ENCODE peak calls at places on chromosome 2, in six cellular contexts. One of them, this sample, is unnamed.

GRCh38 chr2:72738096-72738495 is 87.7 kb downstream of the EXOC6B start:
- DNase-seq in IMR-90: peak
- DNase-seq in epithelial cell of esophagus: peak
- DNase-seq in glutamatergic neuron: no peak
- DNase-seq in cardiac fibroblast: no peak
- DNase-seq in Peyer's patch: no peak
- DNase-seq in this sample: no peak

GRCh38 chr2:222688912-222689311 is 17.5 kb downstream of the MOGAT1 start:
- DNase-seq in IMR-90: no peak
- DNase-seq in epithelial cell of esophagus: no peak
- DNase-seq in glutamatergic neuron: no peak
- DNase-seq in cardiac fibroblast: peak
- DNase-seq in Peyer's patch: no peak
- DNase-seq in this sample: no peak

GRCh38 chr2:132814651-132815050 is 144.6 kb upstream of the LYPD1 start:
- DNase-seq in IMR-90: no peak
- DNase-seq in epithelial cell of esophagus: no peak
- DNase-seq in glutamatergic neuron: no peak
- DNase-seq in cardiac fibroblast: no peak
- DNase-seq in Peyer's patch: no peak
- DNase-seq in this sample: no peak

GRCh38 chr2:173652731-173653426 is 298.2 kb downstream of the CDCA7 start:
- DNase-seq in IMR-90: peak
- DNase-seq in epithelial cell of esophagus: peak
- DNase-seq in glutamatergic neuron: no peak
- DNase-seq in cardiac fibroblast: peak
- DNase-seq in Peyer's patch: no peak
- DNase-seq in this sample: no peak

GRCh38 chr2:169819106-169819505 is 5.6 kb downstream of the METTL5 start:
- DNase-seq in IMR-90: peak
- DNase-seq in epithelial cell of esophagus: peak
- DNase-seq in glutamatergic neuron: no peak
- DNase-seq in cardiac fibroblast: peak
- DNase-seq in Peyer's patch: no peak
- DNase-seq in this sample: no peak

GRCh38 chr2:23600336-23600735 is 215.4 kb downstream of the KLHL29 start:
- DNase-seq in IMR-90: no peak
- DNase-seq in epithelial cell of esophagus: no peak
- DNase-seq in glutamatergic neuron: no peak
- DNase-seq in cardiac fibroblast: no peak
- DNase-seq in Peyer's patch: no peak
- DNase-seq in this sample: no peak

GRCh38 chr2:110095994-110096633 is 19.5 kb downstream of the MALL start:
- DNase-seq in IMR-90: no peak
- DNase-seq in epithelial cell of esophagus: no peak
- DNase-seq in glutamatergic neuron: no peak
- DNase-seq in cardiac fibroblast: no peak
- DNase-seq in Peyer's patch: no peak
- DNase-seq in this sample: no peak

GRCh38 chr2:144460981-144461766 is 58.7 kb downstream of the ZEB2 start:
- DNase-seq in IMR-90: peak
- DNase-seq in epithelial cell of esophagus: no peak
- DNase-seq in glutamatergic neuron: no peak
- DNase-seq in cardiac fibroblast: peak
- DNase-seq in Peyer's patch: no peak
- DNase-seq in this sample: no peak

GRCh38 chr2:66673286-66673685 is 238.4 kb downstream of the MEIS1 start:
- DNase-seq in IMR-90: no peak
- DNase-seq in epithelial cell of esophagus: no peak
- DNase-seq in glutamatergic neuron: no peak
- DNase-seq in cardiac fibroblast: no peak
- DNase-seq in Peyer's patch: no peak
- DNase-seq in this sample: no peak

GRCh38 chr2:224062481-224063307 is 23.6 kb upstream of the SERPINE2 start:
- DNase-seq in IMR-90: no peak
- DNase-seq in epithelial cell of esophagus: no peak
- DNase-seq in glutamatergic neuron: no peak
- DNase-seq in cardiac fibroblast: no peak
- DNase-seq in Peyer's patch: no peak
- DNase-seq in this sample: no peak

GRCh38 chr2:191878576-191879298 is 31.8 kb upstream of the CAVIN2 start:
- DNase-seq in IMR-90: peak
- DNase-seq in epithelial cell of esophagus: peak
- DNase-seq in glutamatergic neuron: no peak
- DNase-seq in cardiac fibroblast: peak
- DNase-seq in Peyer's patch: no peak
- DNase-seq in this sample: no peak

GRCh38 chr2:126383800-126384199 is 272.2 kb upstream of the GYPC start:
- DNase-seq in IMR-90: no peak
- DNase-seq in epithelial cell of esophagus: no peak
- DNase-seq in glutamatergic neuron: no peak
- DNase-seq in cardiac fibroblast: no peak
- DNase-seq in Peyer's patch: no peak
- DNase-seq in this sample: no peak

GRCh38 chr2:126372406-126372805 is 283.6 kb upstream of the GYPC start:
- DNase-seq in IMR-90: no peak
- DNase-seq in epithelial cell of esophagus: no peak
- DNase-seq in glutamatergic neuron: no peak
- DNase-seq in cardiac fibroblast: no peak
- DNase-seq in Peyer's patch: no peak
- DNase-seq in this sample: no peak

GRCh38 chr2:126381081-126381480 is 274.9 kb upstream of the GYPC start:
- DNase-seq in IMR-90: no peak
- DNase-seq in epithelial cell of esophagus: no peak
- DNase-seq in glutamatergic neuron: no peak
- DNase-seq in cardiac fibroblast: no peak
- DNase-seq in Peyer's patch: no peak
- DNase-seq in this sample: no peak

DNA sequence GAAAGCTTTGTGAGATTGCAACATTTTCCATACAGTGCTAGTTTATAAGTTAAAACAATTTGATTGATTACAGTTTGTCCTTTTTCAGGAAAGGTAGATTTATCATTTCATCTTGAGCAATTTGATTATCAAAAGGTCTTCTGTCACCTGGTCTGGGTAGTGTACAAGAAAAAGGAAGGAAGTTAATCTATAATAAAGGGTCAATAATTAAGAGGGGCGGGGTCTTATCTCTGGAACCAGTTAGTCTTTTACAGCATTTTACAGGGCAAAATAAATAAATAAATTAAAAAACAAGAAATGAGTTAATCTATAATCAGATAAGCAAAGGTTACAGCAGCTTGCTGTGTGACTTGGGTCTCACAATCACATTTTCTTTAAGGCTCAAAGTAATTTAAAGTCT is 277.8 kb upstream of the GYPC start:
- DNase-seq in IMR-90: no peak
- DNase-seq in epithelial cell of esophagus: no peak
- DNase-seq in glutamatergic neuron: no peak
- DNase-seq in cardiac fibroblast: no peak
- DNase-seq in Peyer's patch: no peak
- DNase-seq in this sample: no peak
- TF ChIP-seq CTCF in IMR-90: no peak
- TF ChIP-seq CTCF in epithelial cell of esophagus: no peak
- TF ChIP-seq CTCF in glutamatergic neuron: no peak
- TF ChIP-seq CTCF in cardiac fibroblast: no peak
- TF ChIP-seq CTCF in Peyer's patch: no peak
- TF ChIP-seq CTCF in this sample: no peak

DNA sequence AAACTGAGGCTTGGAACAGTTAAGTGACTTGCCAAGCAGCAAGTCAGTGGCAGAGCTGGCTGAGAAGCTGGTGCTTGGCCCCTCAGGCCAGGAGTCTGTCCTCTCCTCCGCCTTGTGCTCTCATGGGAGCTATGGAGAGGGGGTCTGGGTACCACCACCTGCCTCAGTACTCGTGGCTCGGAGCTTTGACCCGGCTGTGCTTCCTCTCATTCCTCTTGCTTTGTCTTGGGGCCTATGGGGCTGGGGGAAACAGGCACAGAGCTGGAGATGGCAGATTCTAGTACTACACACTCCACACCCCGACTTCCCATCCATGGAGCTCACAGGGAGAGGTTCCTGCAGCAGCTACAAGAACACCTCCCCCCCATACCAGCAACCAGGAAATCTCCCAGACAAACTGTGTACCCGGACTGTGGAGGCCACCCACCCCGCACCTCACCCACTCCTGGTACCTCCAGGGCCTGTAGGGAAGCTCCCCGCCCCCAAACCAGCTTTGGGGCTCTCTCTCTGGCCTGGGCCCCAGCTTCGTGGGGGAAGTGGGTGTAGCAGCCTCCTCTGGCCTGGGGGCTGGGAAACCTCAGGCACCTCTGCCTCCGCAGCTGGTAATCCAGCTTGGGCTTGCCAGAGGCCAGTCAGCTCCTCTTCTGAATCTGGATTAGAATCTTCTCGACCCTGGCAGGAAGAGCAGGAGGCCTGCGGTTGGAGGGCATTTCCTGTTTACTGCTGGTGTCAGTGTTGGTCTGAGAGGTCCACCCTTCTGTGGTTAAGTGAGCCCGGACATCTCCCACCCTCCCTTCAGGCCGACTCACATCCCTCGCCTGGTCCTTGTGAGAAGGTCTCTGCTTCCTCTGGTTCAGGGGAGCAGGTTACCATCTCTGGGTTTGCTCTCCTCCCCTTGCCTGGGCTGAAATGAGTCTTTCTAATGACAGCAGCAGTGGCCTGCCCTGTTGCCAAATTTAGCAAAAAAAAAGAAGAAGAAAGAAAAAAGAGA is 22.3 kb upstream of the RHOB start:
- DNase-seq in IMR-90: peak
- DNase-seq in epithelial cell of esophagus: peak
- DNase-seq in glutamatergic neuron: no peak
- DNase-seq in cardiac fibroblast: peak
- DNase-seq in Peyer's patch: peak
- DNase-seq in this sample: peak
- TF ChIP-seq CTCF in IMR-90: no peak
- TF ChIP-seq CTCF in epithelial cell of esophagus: no peak
- TF ChIP-seq CTCF in glutamatergic neuron: no peak
- TF ChIP-seq CTCF in cardiac fibroblast: no peak
- TF ChIP-seq CTCF in Peyer's patch: no peak
- TF ChIP-seq CTCF in this sample: no peak

DNA sequence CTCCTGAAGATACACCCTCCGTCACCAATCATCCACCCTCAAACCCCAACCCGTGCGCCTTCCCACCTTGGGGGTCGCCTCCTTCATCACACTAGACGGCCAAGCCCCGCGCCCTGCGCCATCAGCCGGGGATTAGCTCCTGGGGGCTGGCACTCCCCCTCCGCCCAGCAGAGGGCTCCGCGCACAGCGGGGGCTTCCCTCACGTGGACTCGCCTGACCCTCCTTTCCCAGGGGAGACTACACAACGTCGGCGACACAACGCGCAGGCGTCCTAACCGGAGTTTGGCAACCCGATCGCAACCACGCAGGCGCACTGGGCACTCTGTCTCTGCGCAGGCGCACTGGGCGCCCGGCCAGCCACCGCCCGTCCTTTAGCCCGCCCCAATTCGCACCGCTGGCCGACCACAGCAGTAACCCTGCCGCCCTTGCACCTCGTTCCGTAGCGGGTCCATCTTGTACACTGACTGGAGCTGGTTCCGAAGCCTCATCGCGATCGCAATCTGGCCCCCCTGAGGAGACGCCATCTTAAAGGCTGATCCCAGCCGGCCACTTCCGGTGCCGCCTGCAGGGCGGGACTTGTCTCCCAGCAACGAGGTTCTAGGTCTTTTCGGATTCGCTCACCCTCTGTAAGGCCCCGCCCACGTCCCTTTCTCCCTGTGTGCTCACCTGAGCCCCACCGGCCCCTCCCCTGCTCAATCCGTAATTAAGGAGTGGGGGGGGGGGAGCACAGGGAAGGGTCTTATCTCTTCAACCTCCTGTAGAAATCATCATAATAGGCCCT is at the start of gene PCGF1:
- DNase-seq in IMR-90: peak
- DNase-seq in epithelial cell of esophagus: peak
- DNase-seq in glutamatergic neuron: peak
- DNase-seq in cardiac fibroblast: peak
- DNase-seq in Peyer's patch: peak
- DNase-seq in this sample: peak
- TF ChIP-seq CTCF in IMR-90: peak
- TF ChIP-seq CTCF in epithelial cell of esophagus: no peak
- TF ChIP-seq CTCF in glutamatergic neuron: peak
- TF ChIP-seq CTCF in cardiac fibroblast: peak
- TF ChIP-seq CTCF in Peyer's patch: peak
- TF ChIP-seq CTCF in this sample: no peak

DNA sequence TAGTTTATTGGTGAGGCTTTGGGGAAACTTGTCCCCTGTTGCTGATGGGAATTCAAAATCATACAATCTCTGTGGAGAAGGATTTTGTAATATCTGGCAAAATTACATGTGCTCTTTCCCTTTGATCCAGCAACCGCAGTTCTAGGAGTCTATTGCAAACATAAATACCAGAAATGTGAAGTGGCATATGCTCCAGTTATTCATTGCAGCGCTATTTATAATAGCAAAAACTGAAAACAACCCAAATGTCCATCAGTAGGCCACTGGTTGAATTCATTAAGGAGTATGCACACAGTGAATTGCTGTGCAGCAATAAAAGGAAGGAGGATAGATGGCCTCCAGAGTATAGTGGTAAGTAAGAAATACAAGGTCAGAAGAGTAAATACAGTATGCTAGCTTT is 76.5 kb downstream of the HNRNPLL start:
- DNase-seq in IMR-90: peak
- DNase-seq in epithelial cell of esophagus: no peak
- DNase-seq in glutamatergic neuron: no peak
- DNase-seq in cardiac fibroblast: peak
- DNase-seq in Peyer's patch: no peak
- DNase-seq in this sample: no peak
- TF ChIP-seq CTCF in IMR-90: no peak
- TF ChIP-seq CTCF in epithelial cell of esophagus: no peak
- TF ChIP-seq CTCF in glutamatergic neuron: no peak
- TF ChIP-seq CTCF in cardiac fibroblast: no peak
- TF ChIP-seq CTCF in Peyer's patch: no peak
- TF ChIP-seq CTCF in this sample: no peak

GRCh38 chr2:112812318-112813042 is 24.1 kb downstream of the IL1B start:
- DNase-seq in IMR-90: peak
- DNase-seq in epithelial cell of esophagus: peak
- DNase-seq in glutamatergic neuron: no peak
- DNase-seq in cardiac fibroblast: peak
- DNase-seq in Peyer's patch: no peak
- DNase-seq in this sample: no peak

GRCh38 chr2:112817082-112817481 is 19.5 kb downstream of the IL1B start:
- DNase-seq in IMR-90: no peak
- DNase-seq in epithelial cell of esophagus: no peak
- DNase-seq in glutamatergic neuron: no peak
- DNase-seq in cardiac fibroblast: no peak
- DNase-seq in Peyer's patch: no peak
- DNase-seq in this sample: no peak

GRCh38 chr2:112813043-112813966 is 23.3 kb downstream of the IL1B start:
- DNase-seq in IMR-90: no peak
- DNase-seq in epithelial cell of esophagus: no peak
- DNase-seq in glutamatergic neuron: no peak
- DNase-seq in cardiac fibroblast: peak
- DNase-seq in Peyer's patch: no peak
- DNase-seq in this sample: no peak

GRCh38 chr2:112811841-112812306 is 24.7 kb downstream of the IL1B start:
- DNase-seq in IMR-90: peak
- DNase-seq in epithelial cell of esophagus: peak
- DNase-seq in glutamatergic neuron: no peak
- DNase-seq in cardiac fibroblast: peak
- DNase-seq in Peyer's patch: no peak
- DNase-seq in this sample: no peak

GRCh38 chr2:112814278-112814677 is 22.3 kb downstream of the IL1B start:
- DNase-seq in IMR-90: peak
- DNase-seq in epithelial cell of esophagus: peak
- DNase-seq in glutamatergic neuron: no peak
- DNase-seq in cardiac fibroblast: peak
- DNase-seq in Peyer's patch: no peak
- DNase-seq in this sample: no peak
- TF ChIP-seq CTCF in IMR-90: no peak
- TF ChIP-seq CTCF in epithelial cell of esophagus: peak
- TF ChIP-seq CTCF in glutamatergic neuron: no peak
- TF ChIP-seq CTCF in cardiac fibroblast: peak
- TF ChIP-seq CTCF in Peyer's patch: no peak
- TF ChIP-seq CTCF in this sample: no peak

This sample was measured in natural killer cell.